ENCODE peak calls at places on chromosomes 6 and 20, in four cellular contexts. A is WTC11, F is GM12878, U is K562. E is an unnamed sample.

GRCh38 chr6:143952947-143953346 is 55.1 kb downstream of the PLAGL1 start:
- DNase-seq in F (no peak), U (no peak), A (no peak), E (no peak)

GRCh38 chr6:151494235-151494950 is 576 bp downstream of the CCDC170 start:
- DNase-seq in A (peak), U (no peak), F (no peak), E (peak)

GRCh38 chr6:156701961-156702360 is 75.2 kb upstream of the ARID1B start:
- DNase-seq in U (no peak), F (no peak), A (no peak), E (no peak)

GRCh38 chr20:23160536-23161243 is 74.6 kb upstream of the CD93 start:
- DNase-seq in U (peak), A (no peak), F (no peak), E (no peak)

GRCh38 chr6:165823609-165824326 is 160.7 kb upstream of the PDE10A start:
- DNase-seq in A (no peak), U (no peak), F (no peak), E (no peak)

GRCh38 chr20:34703573-34704176 is 469 bp upstream of the TP53INP2 start:
- DNase-seq in F (no peak), U (no peak), A (peak), E (peak)

GRCh38 chr6:33672808-33673207 is 38.7 kb downstream of the UQCC2 start:
- DNase-seq in A (peak), F (no peak), U (peak), E (peak)

GRCh38 chr6:129645371-129646139 is 64.4 kb downstream of the ARHGAP18 start:
- DNase-seq in A (no peak), F (no peak), U (no peak), E (peak)

GRCh38 chr6:89260832-89261231 is 43.7 kb upstream of the GABRR1 start:
- DNase-seq in A (no peak), F (no peak), U (peak), E (peak)

GRCh38 chr6:31701666-31702420 is 1.3 kb downstream of the ABHD16A start:
- DNase-seq in A (no peak), U (no peak), F (no peak), E (no peak)

GRCh38 chr20:22861231-22861980 is 173.7 kb upstream of the SSTR4 start:
- DNase-seq in F (no peak), U (no peak), A (no peak), E (no peak)

GRCh38 chr6:81859884-81860283 is 107.4 kb upstream of the TENT5A start:
- DNase-seq in F (no peak), U (no peak), A (no peak), E (no peak)

GRCh38 chr6:166335378-166336366 is 6.7 kb downstream of the SFT2D1 start:
- DNase-seq in F (peak), A (no peak), U (no peak), E (no peak)

GRCh38 chr6:84568971-84569370 is 195.4 kb downstream of the TBX18 start:
- DNase-seq in F (no peak), U (no peak), A (no peak), E (no peak)

GRCh38 chr6:98945311-98946005 is 2.3 kb downstream of the FBXL4 start:
- DNase-seq in F (no peak), U (no peak), A (no peak), E (no peak)

GRCh38 chr6:52049252-52050050 is 38.0 kb downstream of the PKHD1 start:
- DNase-seq in F (peak), A (no peak), U (peak), E (peak)

GRCh38 chr6:152380993-152381898 is 255.9 kb downstream of the SYNE1 start:
- DNase-seq in U (no peak), F (no peak), A (no peak), E (peak)

GRCh38 chr20:1321654-1321939 is 7.3 kb downstream of the SDCBP2 start:
- DNase-seq in A (no peak), U (no peak), F (no peak), E (no peak)

GRCh38 chr20:4875578-4876067 is 125.7 kb downstream of the SLC23A2 start:
- DNase-seq in A (no peak), F (peak), U (no peak), E (no peak)

GRCh38 chr6:7725849-7726415 is at the start of gene BMP6:
- DNase-seq in F (no peak), U (peak), A (peak), E (peak)

GRCh38 chr6:30441171-30441570 is 48.1 kb upstream of the HLA-E start:
- DNase-seq in U (no peak), A (no peak), F (no peak), E (no peak)

GRCh38 chr20:41627611-41628244 is 9.6 kb upstream of the CHD6 start:
- DNase-seq in A (no peak), F (no peak), U (no peak), E (no peak)

GRCh38 chr6:43021270-43022047 is at the start of gene RRP36:
- DNase-seq in U (peak), F (no peak), A (peak), E (peak)

GRCh38 chr20:57682184-57683038 is 27.4 kb downstream of the PMEPA1 start:
- DNase-seq in A (no peak), F (peak), U (no peak), E (no peak)

GRCh38 chr6:142916881-142917280 is 28.1 kb downstream of the HIVEP2 start:
- DNase-seq in U (no peak), A (no peak), F (no peak), E (no peak)

GRCh38 chr6:169420912-169421543 is 167.4 kb upstream of the THBS2 start:
- DNase-seq in F (no peak), A (peak), U (peak), E (peak)

DNA sequence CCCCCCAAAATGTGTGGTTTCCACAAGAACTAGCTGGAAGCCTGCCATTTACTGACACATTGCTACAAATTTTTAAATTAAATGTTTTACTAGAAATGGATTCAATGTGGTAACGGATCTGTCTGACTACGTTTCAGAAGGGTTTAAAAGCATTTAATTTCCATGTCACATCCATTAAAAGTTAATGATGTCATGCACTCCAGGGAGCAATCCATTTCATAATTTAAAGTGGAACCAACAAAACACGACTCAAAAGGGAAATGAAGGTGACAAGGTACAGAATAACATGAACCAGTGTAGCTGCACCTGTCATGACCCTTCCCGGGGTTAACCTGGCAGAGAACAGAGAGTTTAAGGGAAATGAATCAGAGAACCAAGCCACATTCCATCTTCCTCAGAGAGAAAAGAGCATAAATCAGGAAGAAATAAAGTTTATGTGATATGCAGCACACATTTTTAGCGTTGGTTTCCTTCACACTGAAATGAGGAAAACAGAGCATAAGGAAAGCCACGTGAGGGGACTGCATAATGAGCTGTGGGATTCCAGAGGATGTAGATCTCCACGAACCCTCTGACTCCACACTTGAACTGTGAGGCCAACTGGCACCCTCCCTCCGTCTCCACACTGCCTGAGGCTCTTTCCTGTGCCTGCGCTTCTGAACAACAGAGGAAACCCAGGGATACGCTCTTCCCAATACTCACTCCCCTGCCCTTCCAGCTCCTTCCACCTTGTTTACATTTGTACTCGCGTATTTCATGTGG is 170.3 kb upstream of the AHI1 start:
- DNase-seq in F (no peak), U (no peak), A (peak), E (no peak)
- TF ChIP-seq ETV6 in F (no peak), U (no peak), A (no peak), E (no peak)

GRCh38 chr6:13303668-13304017 is 24.7 kb downstream of the TBC1D7 start:
- DNase-seq in F (peak), U (peak), A (no peak), E (no peak)
- TF ChIP-seq ETV6 in F (peak), U (no peak), A (no peak), E (no peak)

GRCh38 chr6:46926481-46926880 is 4.7 kb upstream of the ADGRF5 start:
- DNase-seq in A (no peak), F (no peak), U (no peak), E (no peak)
- TF ChIP-seq ETV6 in A (no peak), F (no peak), U (no peak), E (no peak)

DNA sequence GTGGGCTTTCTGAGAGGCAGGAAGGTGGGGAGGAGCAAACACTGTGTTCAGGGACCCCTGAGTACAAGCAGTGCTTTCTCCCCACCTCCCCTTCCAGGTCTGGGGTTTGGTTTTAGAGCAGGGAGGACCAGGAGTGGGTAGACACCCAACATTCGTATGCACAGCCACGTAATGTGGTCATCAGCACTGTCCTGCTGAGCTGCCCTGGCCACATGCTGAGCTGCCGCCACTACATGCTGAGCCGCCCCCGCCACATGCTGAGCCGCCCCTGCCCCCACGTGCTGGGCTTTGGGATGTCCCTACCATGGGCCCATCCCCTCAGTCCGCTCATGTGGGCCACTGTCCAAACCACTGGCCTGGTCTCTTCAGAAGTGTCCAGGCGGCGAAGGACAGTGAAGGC is 214.9 kb upstream of the CST7 start:
- DNase-seq in A (no peak), U (no peak), F (no peak), E (no peak)
- TF ChIP-seq ETV6 in A (no peak), U (no peak), F (no peak), E (no peak)

DNA sequence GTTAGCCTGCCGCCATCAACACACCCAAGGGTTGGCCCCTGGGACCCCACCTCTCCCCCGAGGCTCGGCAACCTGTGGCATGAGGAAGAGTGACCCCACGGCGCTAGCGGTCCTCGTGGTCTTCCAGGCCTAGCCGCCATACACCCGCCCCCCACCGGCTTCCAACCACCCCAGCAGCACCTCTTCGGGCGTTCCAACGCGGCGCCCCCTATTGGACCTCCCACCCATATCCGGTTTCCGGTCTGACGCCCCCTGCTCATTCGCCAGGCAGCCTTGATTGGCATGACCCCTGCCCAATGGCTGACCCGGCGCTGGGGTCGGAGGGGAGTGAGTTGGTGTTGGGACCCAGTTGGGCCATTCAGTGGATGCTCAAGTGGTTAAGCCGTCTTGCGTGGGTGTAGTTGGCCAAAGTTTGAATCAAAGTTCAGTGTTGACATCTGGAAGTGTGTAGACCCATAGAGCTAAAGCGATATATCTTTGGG is at the start of gene GNAS-AS1:
- DNase-seq in F (peak), U (peak), A (peak), E (no peak)
- TF ChIP-seq ETV6 in F (no peak), U (no peak), A (no peak), E (no peak)